ENCODE peak calls at places on chromosomes 5 and 9, in ten cellular contexts. N, A, M, L, H, Q, X, K, F and P are unnamed samples.

GRCh38 chr5:142306077-142306502 is 18.7 kb downstream of the SPRY4 start:
- DNase-seq in N (no peak), A (no peak), M (no peak), L (no peak), H (no peak), Q (no peak), X (no peak), K (no peak), F (no peak), P (no peak)

GRCh38 chr5:67038817-67039603 is 157.6 kb downstream of the CD180 start:
- DNase-seq in N (no peak), A (no peak), M (no peak), L (no peak), H (peak; percentile 62), Q (no peak), X (no peak), K (peak; percentile 69), F (no peak), P (peak; percentile 78)

GRCh38 chr9:91681461-91682305 is 258.1 kb upstream of the NFIL3 start:
- DNase-seq in N (no peak), A (peak; percentile 1), M (peak; percentile 89), L (peak; percentile 26), H (peak; percentile 71), Q (peak; percentile 85), X (peak; percentile 95), K (peak; percentile 69), F (peak; percentile 72), P (peak; percentile 30)

GRCh38 chr9:1083325-1083913 is 33.3 kb downstream of the DMRT2 start:
- DNase-seq in N (no peak), A (no peak), M (peak; percentile 68), L (peak; percentile 54), H (peak; percentile 26), Q (no peak), X (peak; percentile 75), K (no peak), F (no peak), P (peak; percentile 54)

GRCh38 chr5:34563951-34564705 is 92.0 kb upstream of the RAI14 start:
- DNase-seq in N (no peak), A (no peak), M (no peak), L (no peak), H (peak; percentile 16), Q (no peak), X (no peak), K (peak; percentile 71), F (no peak), P (no peak)

GRCh38 chr9:134637696-134638502 is 3.7 kb upstream of the COL5A1 start:
- DNase-seq in N (no peak), A (no peak), M (peak; percentile 31), L (no peak), H (no peak), Q (no peak), X (no peak), K (no peak), F (no peak), P (no peak)

GRCh38 chr5:56814361-56814962 is 887 bp upstream of the MAP3K1 start:
- DNase-seq in N (no peak), A (no peak), M (peak; percentile 63), L (no peak), H (peak; percentile 42), Q (peak; percentile 17), X (peak; percentile 64), K (peak; percentile 29), F (no peak), P (no peak)

GRCh38 chr5:143195496-143195895 is 208.0 kb downstream of the NR3C1 start:
- DNase-seq in N (no peak), A (no peak), M (no peak), L (no peak), H (no peak), Q (no peak), X (no peak), K (no peak), F (no peak), P (peak; percentile 61)

GRCh38 chr5:144189800-144190429 is 19.2 kb downstream of the KCTD16 start:
- DNase-seq in N (peak; percentile 40), A (peak; percentile 85), M (no peak), L (no peak), H (peak; percentile 57), Q (peak; percentile 23), X (no peak), K (peak; percentile 75), F (no peak), P (peak; percentile 97)

GRCh38 chr5:95747041-95747679 is 16.0 kb downstream of the RHOBTB3 start:
- DNase-seq in N (no peak), A (no peak), M (no peak), L (no peak), H (no peak), Q (no peak), X (no peak), K (no peak), F (no peak), P (no peak)

GRCh38 chr5:165321912-165322311 is 1816.5 kb downstream of the MAT2B start:
- DNase-seq in N (no peak), A (no peak), M (no peak), L (no peak), H (peak; percentile 53), Q (no peak), X (no peak), K (peak; percentile 52), F (no peak), P (peak; percentile 93)

GRCh38 chr9:133897675-133898074 is 94.4 kb downstream of the VAV2 start:
- DNase-seq in N (peak; percentile 32), A (no peak), M (no peak), L (no peak), H (no peak), Q (no peak), X (no peak), K (no peak), F (no peak), P (no peak)